ENCODE peak calls at places on chromosomes 16 and 17, in four cellular contexts. P is A549, N is SK-N-SH, L is GM12878. H is an unnamed sample.

GRCh38 chr16:17757808-17758207 is 287.0 kb upstream of the XYLT1 start:
- DNase-seq in P (no peak), N (no peak), L (no peak), H (no peak)

GRCh38 chr17:14919580-14920160 is 345.5 kb downstream of the PMP22 start:
- DNase-seq in P (no peak), N (no peak), L (no peak), H (no peak)

GRCh38 chr17:34598161-34598776 is 18.9 kb downstream of the TMEM132E start:
- DNase-seq in P (no peak), N (peak; percentile 75), L (no peak), H (peak; percentile 81)

GRCh38 chr16:15502041-15502725 is 67.8 kb downstream of the BMERB1 start:
- DNase-seq in P (peak; percentile 95), N (no peak), L (no peak), H (peak; percentile 72)

GRCh38 chr17:49290690-49291326 is 60.2 kb upstream of the PHOSPHO1 start:
- DNase-seq in P (peak; percentile 44), N (peak; percentile 50), L (no peak), H (peak; percentile 28)

GRCh38 chr17:48104440-48104839 is 3.1 kb upstream of the SNX11 start:
- DNase-seq in P (no peak), N (no peak), L (no peak), H (no peak)

GRCh38 chr17:77492446-77493237 is 351.9 kb downstream of the SEC14L1 start:
- DNase-seq in P (no peak), N (no peak), L (no peak), H (no peak)

GRCh38 chr16:15607700-15608396 is 35.1 kb downstream of the MARF1 start:
- DNase-seq in P (no peak), N (no peak), L (no peak), H (peak; percentile 67)

GRCh38 chr16:11423315-11424117 is 78.3 kb downstream of the RMI2 start:
- DNase-seq in P (no peak), N (no peak), L (peak; percentile 39), H (no peak)

DNA sequence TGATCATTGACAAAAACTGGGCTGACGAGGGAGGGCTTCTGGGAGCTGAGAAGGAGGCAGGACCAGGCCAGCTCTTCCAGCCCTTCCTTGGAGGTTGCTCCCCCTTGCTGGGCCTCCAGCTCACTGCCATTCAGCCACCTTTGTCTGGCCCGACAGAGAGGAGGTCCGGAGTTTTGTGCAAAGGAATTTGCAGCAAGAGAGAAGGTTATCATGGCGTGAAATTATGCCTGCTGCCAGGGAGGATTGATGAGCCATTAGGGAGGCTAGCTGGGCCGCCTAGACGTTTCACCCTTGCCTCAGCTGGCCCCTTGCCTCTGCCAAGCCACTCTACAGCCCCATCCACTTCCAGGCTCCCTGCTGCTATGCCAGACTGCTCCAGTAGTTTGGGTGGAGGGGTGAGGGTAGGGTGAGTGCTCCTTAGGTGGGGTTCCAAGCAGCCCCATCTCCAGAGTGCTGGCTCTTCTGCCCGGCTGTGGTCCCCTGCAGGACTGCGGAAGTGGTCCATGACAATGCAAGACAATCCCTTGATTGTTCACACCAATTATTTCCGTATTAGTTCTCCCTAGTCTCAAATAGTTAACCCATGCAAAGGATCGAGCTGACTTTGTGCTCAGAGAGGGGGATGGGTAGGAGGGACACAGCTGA is 17.1 kb upstream of the PHF12 start:
- DNase-seq in P (no peak), N (no peak), L (no peak), H (no peak)
- TF ChIP-seq PBX3 in P (no peak), N (no peak), L (no peak), H (no peak)

DNA sequence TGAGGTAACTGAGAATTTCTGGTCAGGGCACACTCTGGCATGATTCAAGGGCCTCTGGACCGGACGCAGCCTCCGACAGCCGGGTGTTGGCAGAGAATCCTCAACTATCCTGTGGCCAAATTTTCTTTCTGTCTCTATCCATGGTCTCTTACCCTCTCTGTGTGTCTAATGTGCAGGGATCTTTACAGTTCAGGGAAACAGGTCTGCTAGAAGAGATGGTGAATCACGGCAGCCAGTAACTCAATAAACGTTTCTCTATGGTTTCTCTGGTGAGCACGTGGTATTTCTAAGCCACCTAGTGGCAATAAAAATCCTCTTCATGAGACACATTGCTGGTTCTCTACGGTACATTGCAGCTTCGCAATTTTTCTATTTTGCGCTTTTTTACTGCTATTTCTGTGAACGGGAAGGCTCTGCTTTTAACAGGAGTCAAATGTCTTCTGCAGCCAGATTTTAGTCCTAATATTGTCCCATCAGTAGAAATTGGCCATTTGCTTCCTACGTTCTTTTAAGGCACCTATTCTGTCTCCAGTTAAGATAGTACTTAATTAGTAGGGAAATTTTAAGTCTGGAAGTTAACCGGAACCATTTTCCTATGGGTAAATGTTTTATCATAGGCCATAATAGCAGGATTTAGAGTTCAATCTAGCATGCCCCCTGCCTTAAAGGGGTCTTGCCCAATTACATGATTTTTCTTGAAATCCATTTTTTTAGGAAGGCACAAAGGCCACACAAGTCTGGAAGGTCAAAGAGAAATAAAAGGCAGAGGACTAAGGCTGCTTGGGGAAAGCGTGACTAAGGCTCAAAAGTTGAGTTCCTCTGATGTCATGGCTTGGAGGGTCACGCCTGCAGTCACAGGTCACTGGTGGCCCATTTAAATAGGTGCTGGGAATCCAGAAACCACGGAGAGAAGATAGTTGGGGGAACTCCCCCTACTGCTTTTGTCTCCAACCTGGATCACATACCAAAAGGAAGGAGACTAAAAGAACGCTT is 31.5 kb downstream of the QPRT start:
- DNase-seq in P (peak; percentile 66), N (peak; percentile 61), L (no peak), H (peak; percentile 75)
- TF ChIP-seq PBX3 in P (no peak), N (no peak), L (no peak), H (no peak)

GRCh38 chr16:85286970-85287814 is 174.9 kb upstream of the CIBAR2 start:
- DNase-seq in P (no peak), N (peak; percentile 93), L (no peak), H (no peak)

GRCh38 chr16:85285681-85286065 is 173.4 kb upstream of the CIBAR2 start:
- DNase-seq in P (no peak), N (no peak), L (no peak), H (no peak)

GRCh38 chr16:85283305-85284050 is 171.2 kb upstream of the CIBAR2 start:
- DNase-seq in P (no peak), N (no peak), L (no peak), H (no peak)

GRCh38 chr16:85286066-85286712 is 173.9 kb upstream of the CIBAR2 start:
- DNase-seq in P (no peak), N (peak; percentile 69), L (no peak), H (no peak)

GRCh38 chr16:85284138-85284897 is 172.0 kb upstream of the CIBAR2 start:
- DNase-seq in P (no peak), N (no peak), L (no peak), H (no peak)
- TF ChIP-seq PBX3 in P (no peak), N (no peak), L (no peak), H (no peak)

DNA sequence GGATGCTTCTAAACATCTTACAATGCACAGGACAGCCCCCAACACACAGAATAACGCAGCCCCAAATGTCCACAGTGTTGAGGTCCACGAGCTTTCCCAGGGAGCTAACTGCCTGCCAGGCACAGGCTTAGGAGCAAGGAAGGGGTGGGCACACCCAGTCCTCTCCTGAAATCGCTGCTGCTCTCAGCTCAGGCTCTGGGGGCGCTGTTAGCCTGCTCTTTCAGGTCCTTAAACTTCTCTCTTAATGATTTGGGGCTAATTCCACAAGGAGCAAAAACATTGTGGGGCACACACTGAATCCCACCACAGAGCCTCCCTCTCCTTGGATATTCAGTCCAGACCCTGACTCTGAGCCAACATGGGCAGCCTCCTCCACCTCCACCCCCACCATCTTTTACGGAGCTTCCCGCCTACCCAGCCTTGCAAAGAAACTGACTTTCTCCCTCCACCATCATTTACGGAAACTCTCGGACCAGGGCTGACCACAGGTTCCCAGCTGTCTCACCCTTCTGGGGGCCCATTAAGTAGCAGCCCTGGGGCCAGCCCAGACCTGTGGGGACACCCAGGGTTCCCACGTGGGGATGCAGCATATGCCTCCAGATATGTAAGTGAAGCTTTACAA is 1.1 kb downstream of the CD300H start:
- DNase-seq in P (peak; percentile 66), N (peak; percentile 82), L (no peak), H (peak; percentile 18)
- TF ChIP-seq PBX3 in P (no peak), N (no peak), L (no peak), H (no peak)

GRCh38 chr16:23823475-23824407 is 12.0 kb upstream of the PRKCB start:
- DNase-seq in P (no peak), N (no peak), L (no peak), H (no peak)
- TF ChIP-seq PBX3 in P (no peak), N (no peak), L (no peak), H (no peak)

DNA sequence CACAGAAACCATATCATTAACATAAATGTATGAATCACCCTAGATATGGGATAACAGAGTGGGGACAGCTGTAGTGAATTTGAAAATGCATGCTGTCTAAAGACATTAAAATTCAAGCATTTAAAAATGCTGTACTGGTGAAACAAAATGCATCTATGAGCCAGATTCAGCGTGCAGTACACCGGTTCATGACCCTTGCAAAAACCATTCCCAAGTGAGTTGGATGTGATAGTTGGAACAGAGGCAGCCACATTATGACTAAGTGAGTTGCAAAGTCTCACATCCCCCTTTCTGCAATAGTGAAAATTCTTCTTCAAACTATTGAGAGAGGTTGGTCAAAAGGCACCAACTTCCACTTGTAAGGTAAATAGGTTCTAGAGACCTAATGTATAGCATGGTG is 12.2 kb downstream of the GRIN2A start:
- DNase-seq in P (no peak), N (no peak), L (no peak), H (no peak)
- TF ChIP-seq PBX3 in P (no peak), N (no peak), L (no peak), H (no peak)

DNA sequence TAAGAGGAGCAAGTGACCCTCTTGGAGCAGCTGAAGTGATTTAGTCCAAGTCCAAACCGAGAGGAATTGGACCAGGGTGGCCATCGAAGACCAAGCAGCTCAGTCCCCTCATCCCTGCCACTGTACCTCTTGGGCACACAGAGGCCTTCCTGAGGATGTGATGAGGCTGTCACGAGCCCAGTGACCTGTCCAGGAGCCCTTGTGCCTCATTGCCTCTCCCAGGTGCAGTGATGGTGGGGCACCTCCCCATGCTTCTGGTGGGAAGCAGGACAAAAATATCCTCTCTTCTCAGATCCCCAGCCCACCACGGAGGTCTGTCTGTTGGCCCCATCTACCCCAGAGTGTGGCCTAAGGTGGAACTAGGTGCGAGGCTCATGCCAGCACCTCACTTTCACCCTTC is 2.7 kb upstream of the CD300LG start:
- DNase-seq in P (no peak), N (no peak), L (no peak), H (no peak)
- TF ChIP-seq PBX3 in P (no peak), N (no peak), L (no peak), H (no peak)

H was measured in HepG2.